ENCODE peak calls at places on chromosomes 6 and 20, in five cellular contexts. O, E, R, X and K are unnamed samples.

GRCh38 chr6:167485186-167485978 is 160.5 kb downstream of the TTLL2 start:
- DNase-seq in E (peak; percentile 23), O (peak; percentile 78), R (no peak), X (peak; percentile 36), K (peak; percentile 55)

GRCh38 chr6:125200986-125201385 is 47.4 kb downstream of the TPD52L1 start:
- DNase-seq in E (no peak), X (no peak), R (no peak), O (no peak), K (no peak)

GRCh38 chr6:158627940-158628211 is 16.7 kb downstream of the DYNLT1 start:
- DNase-seq in R (no peak), E (no peak), O (no peak), X (no peak), K (no peak)

GRCh38 chr6:130675072-130675471 is 152.1 kb upstream of the SMLR1 start:
- DNase-seq in O (peak; percentile 19), E (peak; percentile 54), X (no peak), R (peak; percentile 73), K (peak; percentile 29)

GRCh38 chr6:113328886-113329381 is 528.2 kb upstream of the MARCKS start:
- DNase-seq in X (no peak), E (no peak), O (no peak), R (no peak), K (no peak)

GRCh38 chr6:48825501-48826317 is 637.3 kb downstream of the MMUT start:
- DNase-seq in E (peak; percentile 63), X (no peak), R (peak; percentile 66), O (peak; percentile 55), K (peak; percentile 23)

GRCh38 chr6:140043357-140043756 is 668.9 kb upstream of the CITED2 start:
- DNase-seq in E (peak; percentile 90), O (peak; percentile 45), X (no peak), R (peak; percentile 95), K (peak; percentile 6)

GRCh38 chr6:138161434-138162103 is at the start of gene ARFGEF3:
- DNase-seq in R (peak; percentile 53), E (peak; percentile 68), O (peak; percentile 52), X (peak; percentile 72), K (peak; percentile 42)

GRCh38 chr6:137147195-137147594 is 26.2 kb downstream of the IL22RA2 start:
- DNase-seq in O (no peak), R (no peak), E (no peak), X (no peak), K (no peak)

GRCh38 chr20:38806855-38807655 is 1.6 kb downstream of the PPP1R16B start:
- DNase-seq in E (no peak), X (no peak), R (no peak), O (no peak), K (peak; percentile 28)

GRCh38 chr6:57284056-57284455 is 33.4 kb upstream of the PRIM2 start:
- DNase-seq in R (no peak), O (no peak), E (no peak), X (no peak), K (no peak)

GRCh38 chr6:15036690-15037245 is 209.1 kb upstream of the JARID2 start:
- DNase-seq in E (no peak), O (no peak), R (no peak), X (peak; percentile 65), K (no peak)

GRCh38 chr6:118750143-118750542 is 98.8 kb upstream of the CEP85L start:
- DNase-seq in X (no peak), O (no peak), R (peak; percentile 26), E (no peak), K (no peak)

GRCh38 chr6:91664327-91664959 is 1077.6 kb upstream of the MAP3K7 start:
- DNase-seq in O (no peak), E (no peak), R (no peak), X (no peak), K (no peak)

GRCh38 chr6:15504581-15505350 is 158.1 kb downstream of the DTNBP1 start:
- DNase-seq in E (peak; percentile 96), R (peak; percentile 98), O (peak; percentile 92), X (peak; percentile 47), K (peak; percentile 91)

GRCh38 chr6:21188505-21189223 is 404.9 kb upstream of the SOX4 start:
- DNase-seq in X (no peak), R (no peak), O (peak; percentile 75), E (peak; percentile 73), K (peak; percentile 64)